ENCODE peak calls at places on chromosomes 6 and 20, in four cellular contexts. C, R, J and D are unnamed samples. For H3K9me3, the result is how much of the 10 kb centered on the place peaks cover.

GRCh38 chr6:134551245-134551960 is 233.5 kb upstream of the SGK1 start:
- DNase-seq in C (no peak), R (peak), J (no peak), D (no peak)

GRCh38 chr6:125363360-125364121 is 61.8 kb upstream of the HDDC2 start:
- DNase-seq in C (no peak), R (peak), J (peak), D (peak)

GRCh38 chr6:143940011-143940597 is 68.0 kb downstream of the PLAGL1 start:
- DNase-seq in C (no peak), R (peak), J (peak), D (peak)

GRCh38 chr6:20688710-20689500 is 154.6 kb downstream of the CDKAL1 start:
- DNase-seq in C (no peak), R (no peak), J (peak), D (no peak)

GRCh38 chr6:90286884-90287488 is 9.7 kb downstream of the BACH2 start:
- DNase-seq in C (no peak), R (peak), J (peak), D (peak)

GRCh38 chr6:157193443-157193996 is 129.8 kb downstream of the TMEM242 start:
- DNase-seq in C (no peak), R (no peak), J (no peak), D (no peak)

GRCh38 chr6:24988562-24988961 is 52.8 kb upstream of the RIPOR2 start:
- DNase-seq in C (no peak), R (no peak), J (no peak), D (no peak)

GRCh38 chr20:15079594-15080340 is 742.4 kb upstream of the FLRT3 start:
- DNase-seq in C (no peak), R (no peak), J (no peak), D (peak)

GRCh38 chr20:36085686-36086267 is 68.8 kb upstream of the EPB41L1 start:
- DNase-seq in C (peak), R (peak), J (no peak), D (peak)

GRCh38 chr20:55918471-55918870 is 86.8 kb downstream of the CBLN4 start:
- DNase-seq in C (no peak), R (no peak), J (no peak), D (no peak)

DNA sequence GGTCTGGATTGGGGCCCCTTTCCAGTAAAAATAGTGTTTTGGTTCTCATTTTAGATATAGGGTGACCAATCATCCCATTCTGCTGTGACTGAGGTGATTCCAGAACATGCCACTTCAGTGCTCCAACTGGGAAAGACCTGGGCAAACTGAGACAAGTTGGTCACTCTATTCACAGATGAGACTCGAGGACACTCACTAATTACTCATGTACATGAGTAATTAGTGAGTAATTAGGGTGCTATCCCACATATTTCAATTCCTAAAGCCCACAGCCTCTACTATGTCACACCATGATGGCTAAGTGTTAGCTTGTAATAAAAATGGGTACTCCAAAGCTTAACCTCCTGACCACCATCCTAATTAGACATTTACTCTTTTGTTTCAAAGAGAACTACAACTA is 86.0 kb downstream of the CBLN4 start:
- DNase-seq in C (no peak), R (no peak), J (no peak), D (no peak)
- H3K9me3 ChIP-seq in C (under half), R (under half), J (under half), D (under half)

DNA sequence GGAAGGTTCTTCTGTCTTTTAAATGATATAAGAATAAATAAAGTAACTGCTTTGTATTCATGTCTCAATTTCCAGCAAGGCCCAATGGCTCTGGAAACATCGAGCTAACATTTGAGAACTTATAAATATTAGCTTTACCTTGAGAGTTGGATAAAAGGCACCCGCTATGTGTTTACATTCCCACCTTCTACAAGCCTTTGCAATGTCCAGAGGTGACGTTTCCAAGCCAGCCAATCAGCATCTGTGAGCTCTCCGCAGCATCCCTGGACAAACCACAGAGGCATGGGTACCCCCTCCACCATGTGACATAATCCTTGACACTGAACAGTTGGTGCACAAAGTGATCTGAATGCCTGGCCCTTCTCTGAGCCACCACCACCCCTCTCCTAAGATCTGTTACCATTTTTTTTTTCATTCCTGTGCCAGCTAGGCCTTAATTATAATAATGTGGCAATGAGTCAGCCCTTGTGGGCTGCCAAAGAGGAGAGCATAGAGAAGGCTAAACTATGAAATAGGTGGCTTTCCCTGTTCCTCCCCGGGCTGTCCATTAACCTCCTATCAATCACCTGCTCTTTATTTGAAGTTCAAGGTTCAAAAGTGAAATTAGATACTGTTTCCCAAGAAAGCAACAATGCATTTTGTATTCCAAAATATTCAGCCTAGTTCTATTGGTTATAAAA is 4.1 kb downstream of the CBLN4 start:
- DNase-seq in C (no peak), R (no peak), J (no peak), D (no peak)
- H3K9me3 ChIP-seq in C (under half), R (under half), J (under half), D (under half)

GRCh38 chr20:57417830-57418780 is 26.9 kb downstream of the RBM38 start:
- DNase-seq in C (no peak), R (no peak), J (peak), D (no peak)
- H3K9me3 ChIP-seq in C (under half), R (under half), J (under half), D (under half)

GRCh38 chr20:39898467-39898852 is 790.6 kb downstream of the MAFB start:
- DNase-seq in C (no peak), R (no peak), J (no peak), D (no peak)
- H3K9me3 ChIP-seq in C (under half), R (under half), J (under half), D (under half)